ENCODE peak calls at places on chromosomes 16 and 17, in eight cellular contexts. G, N, B, V, P, D, Y and S are unnamed samples.

GRCh38 chr17:81159611-81160265 is 5.6 kb upstream of the PVALEF start:
- DNase-seq in G (no peak), N (no peak), B (no peak), V (no peak), P (no peak), D (no peak), Y (no peak), S (no peak)

GRCh38 chr17:68391561-68392268 is 65.6 kb downstream of the WIPI1 start:
- DNase-seq in G (no peak), N (no peak), B (no peak), V (peak; percentile 62), P (no peak), D (no peak), Y (no peak), S (no peak)

GRCh38 chr16:2474877-2475412 is at the start of gene TBC1D24:
- DNase-seq in G (peak; percentile 100), N (peak; percentile 48), B (peak; percentile 94), V (peak; percentile 86), P (peak; percentile 86), D (no peak), Y (peak; percentile 99), S (peak; percentile 90)

GRCh38 chr17:66431910-66432309 is 129.5 kb downstream of the PRKCA start:
- DNase-seq in G (no peak), N (no peak), B (no peak), V (peak; percentile 88), P (no peak), D (peak; percentile 63), Y (no peak), S (peak; percentile 57)

GRCh38 chr16:53091508-53092211 is 36.9 kb downstream of the CHD9 start:
- DNase-seq in G (peak; percentile 53), N (no peak), B (no peak), V (peak; percentile 94), P (peak; percentile 76), D (no peak), Y (no peak), S (no peak)

GRCh38 chr17:28865946-28866752 is 11.3 kb downstream of the ERAL1 start:
- DNase-seq in G (peak; percentile 40), N (no peak), B (no peak), V (peak; percentile 14), P (no peak), D (no peak), Y (no peak), S (no peak)

GRCh38 chr16:51907680-51908079 is 639.3 kb downstream of the TOX3 start:
- DNase-seq in G (no peak), N (no peak), B (no peak), V (no peak), P (peak; percentile 5), D (no peak), Y (no peak), S (no peak)

GRCh38 chr16:82031116-82032084 is 3.7 kb upstream of the HSD17B2 start:
- DNase-seq in G (peak; percentile 44), N (no peak), B (no peak), V (peak; percentile 79), P (peak; percentile 75), D (no peak), Y (no peak), S (peak; percentile 79)

GRCh38 chr17:62572488-62573469 is 54.7 kb upstream of the MRC2 start:
- DNase-seq in G (no peak), N (no peak), B (no peak), V (peak; percentile 35), P (no peak), D (no peak), Y (no peak), S (no peak)

GRCh38 chr17:78346605-78347250 is 13.1 kb downstream of the SOCS3 start:
- DNase-seq in G (no peak), N (no peak), B (no peak), V (no peak), P (peak; percentile 37), D (no peak), Y (no peak), S (no peak)

GRCh38 chr17:44221072-44221861 is 1.8 kb upstream of the UBTF start:
- DNase-seq in G (peak; percentile 87), N (peak; percentile 35), B (peak; percentile 67), V (peak; percentile 87), P (peak; percentile 90), D (no peak), Y (no peak), S (peak; percentile 83)

GRCh38 chr16:83995756-83996155 is 27.7 kb downstream of the NECAB2 start:
- DNase-seq in G (no peak), N (no peak), B (no peak), V (peak; percentile 14), P (peak; percentile 88), D (no peak), Y (no peak), S (no peak)

GRCh38 chr17:6555331-6556120 is 829 bp downstream of the PITPNM3 start:
- DNase-seq in G (no peak), N (no peak), B (peak; percentile 29), V (peak; percentile 30), P (peak; percentile 78), D (no peak), Y (no peak), S (peak; percentile 88)

GRCh38 chr16:57479422-57480126 is 6.7 kb downstream of the DOK4 start:
- DNase-seq in G (no peak), N (no peak), B (no peak), V (peak; percentile 82), P (peak; percentile 86), D (no peak), Y (peak; percentile 55), S (peak; percentile 30)

GRCh38 chr16:80620656-80621605 is 80.1 kb downstream of the DYNLRB2 start:
- DNase-seq in G (no peak), N (no peak), B (no peak), V (no peak), P (no peak), D (no peak), Y (no peak), S (no peak)

GRCh38 chr17:78038748-78039288 is 80.3 kb downstream of the TNRC6C start:
- DNase-seq in G (no peak), N (no peak), B (no peak), V (no peak), P (no peak), D (no peak), Y (no peak), S (no peak)

GRCh38 chr16:88705076-88705684 is 1.0 kb downstream of the RNF166 start:
- DNase-seq in G (no peak), N (no peak), B (no peak), V (peak; percentile 18), P (no peak), D (no peak), Y (no peak), S (no peak)

GRCh38 chr16:14004031-14004718 is 66.9 kb upstream of the MRTFB start:
- DNase-seq in G (no peak), N (no peak), B (no peak), V (no peak), P (no peak), D (no peak), Y (no peak), S (no peak)

GRCh38 chr17:29225388-29225787 is 21.3 kb upstream of the CRYBA1 start:
- DNase-seq in G (peak; percentile 45), N (no peak), B (no peak), V (no peak), P (no peak), D (no peak), Y (no peak), S (no peak)

GRCh38 chr16:89050119-89050867 is 43.4 kb upstream of the ACSF3 start:
- DNase-seq in G (no peak), N (no peak), B (no peak), V (no peak), P (no peak), D (no peak), Y (no peak), S (no peak)

GRCh38 chr16:12300490-12300889 is 324.0 kb downstream of the SNX29 start:
- DNase-seq in G (no peak), N (no peak), B (no peak), V (no peak), P (no peak), D (no peak), Y (no peak), S (no peak)

GRCh38 chr16:89843409-89844350 is 15.4 kb downstream of the SPIRE2 start:
- DNase-seq in G (no peak), N (no peak), B (no peak), V (no peak), P (no peak), D (no peak), Y (no peak), S (no peak)

GRCh38 chr17:29389994-29390855 is at the start of gene TAOK1:
- DNase-seq in G (peak; percentile 96), N (peak; percentile 94), B (peak; percentile 96), V (peak; percentile 99), P (peak; percentile 99), D (peak; percentile 93), Y (peak; percentile 72), S (peak; percentile 99)

GRCh38 chr17:15341385-15341849 is at the start of gene TEKT3:
- DNase-seq in G (no peak), N (no peak), B (no peak), V (peak; percentile 78), P (peak; percentile 97), D (no peak), Y (no peak), S (peak; percentile 68)

GRCh38 chr17:8621585-8621984 is 8.9 kb downstream of the MYH10 start:
- DNase-seq in G (no peak), N (no peak), B (no peak), V (peak; percentile 73), P (no peak), D (no peak), Y (no peak), S (peak; percentile 4)

GRCh38 chr17:37239690-37240344 is 136.0 kb upstream of the C17orf78 start:
- DNase-seq in G (peak; percentile 26), N (no peak), B (no peak), V (peak; percentile 65), P (peak; percentile 33), D (no peak), Y (no peak), S (peak; percentile 21)

GRCh38 chr16:57993452-57993851 is 7.0 kb downstream of the ZNF319 start:
- DNase-seq in G (no peak), N (no peak), B (no peak), V (no peak), P (no peak), D (no peak), Y (no peak), S (no peak)

GRCh38 chr16:86946396-86946795 is 368.0 kb downstream of the FOXL1 start:
- DNase-seq in G (no peak), N (no peak), B (no peak), V (peak; percentile 23), P (peak; percentile 19), D (no peak), Y (no peak), S (peak; percentile 53)